ENCODE peak calls at places on chromosomes 12 and 14, in seven cellular contexts. F, U, W, J, X, D and V are unnamed samples.
A peak's percentile ranks its signal among the peaks of the same experiment; 100 is the strongest.

GRCh38 chr12:69254857-69255256 is 15.5 kb downstream of the CPSF6 start:
- DNase-seq in J (no peak), U (no peak), X (no peak), F (no peak), D (no peak), W (no peak), V (no peak)

GRCh38 chr12:119710374-119710773 is 42.4 kb downstream of the PRKAB1 start:
- DNase-seq in W (no peak), F (no peak), D (no peak), U (no peak), X (no peak), J (no peak), V (no peak)

GRCh38 chr14:72736791-72737559 is 156.9 kb downstream of the DPF3 start:
- DNase-seq in J (no peak), W (peak; percentile 15), D (no peak), U (no peak), X (no peak), F (no peak), V (no peak)

GRCh38 chr14:58697266-58697926 is 59.6 kb downstream of the DACT1 start:
- DNase-seq in W (no peak), X (no peak), F (no peak), J (no peak), U (no peak), D (no peak), V (no peak)

GRCh38 chr14:71225108-71225507 is 317.8 kb downstream of the PCNX1 start:
- DNase-seq in J (no peak), F (no peak), U (no peak), W (no peak), D (no peak), X (no peak), V (no peak)

GRCh38 chr12:22631863-22632463 is 7.0 kb downstream of the ETNK1 start:
- DNase-seq in J (no peak), X (no peak), D (no peak), W (no peak), F (no peak), U (no peak), V (no peak)

GRCh38 chr12:69879007-69879960 is 54.3 kb downstream of the MYRFL start:
- DNase-seq in D (peak; percentile 64), J (peak; percentile 82), F (no peak), U (peak; percentile 36), X (peak; percentile 51), W (peak; percentile 86), V (peak; percentile 50)

GRCh38 chr12:52378091-52378490 is 7.4 kb downstream of the KRT84 start:
- DNase-seq in D (no peak), J (no peak), U (no peak), W (no peak), X (no peak), F (no peak), V (no peak)

GRCh38 chr12:48165089-48166031 is 8.0 kb upstream of the ASB8 start:
- DNase-seq in D (no peak), J (no peak), W (no peak), U (no peak), F (peak; percentile 45), X (peak; percentile 44), V (no peak)

GRCh38 chr12:132218915-132219314 is 74.7 kb downstream of the NOC4L start:
- DNase-seq in W (peak; percentile 38), U (no peak), F (no peak), D (no peak), X (peak; percentile 35), J (no peak), V (no peak)

GRCh38 chr12:11779286-11779685 is 129.8 kb downstream of the ETV6 start:
- DNase-seq in D (no peak), U (no peak), X (no peak), F (peak; percentile 62), J (no peak), W (no peak), V (no peak)

GRCh38 chr12:25755681-25756260 is 202.7 kb upstream of the LMNTD1 start:
- DNase-seq in F (no peak), W (no peak), U (no peak), D (no peak), J (no peak), X (no peak), V (no peak)

GRCh38 chr14:68756071-68756481 is 36.8 kb downstream of the ZFP36L1 start:
- DNase-seq in X (no peak), J (no peak), W (no peak), D (no peak), U (no peak), F (no peak), V (no peak)

GRCh38 chr12:30794591-30795409 is 40.0 kb upstream of the CAPRIN2 start:
- DNase-seq in W (peak; percentile 55), F (no peak), X (peak; percentile 67), J (no peak), U (no peak), D (no peak), V (no peak)

GRCh38 chr12:82874935-82875334 is 188.2 kb downstream of the TMTC2 start:
- DNase-seq in J (no peak), U (no peak), X (no peak), F (no peak), D (no peak), W (no peak), V (no peak)

GRCh38 chr12:107760207-107760816 is 625 bp downstream of the PRDM4 start:
- DNase-seq in W (peak; percentile 42), U (peak; percentile 18), J (peak; percentile 11), X (peak; percentile 19), D (peak; percentile 22), F (no peak), V (no peak)

GRCh38 chr12:93379432-93380308 is 1.9 kb downstream of the NUDT4 start:
- DNase-seq in X (no peak), J (no peak), F (no peak), D (no peak), U (no peak), W (no peak), V (no peak)

GRCh38 chr14:50062438-50063039 is 53.8 kb downstream of the VCPKMT start:
- DNase-seq in F (peak; percentile 71), U (no peak), W (peak; percentile 82), X (peak; percentile 88), D (no peak), J (no peak), V (no peak)

GRCh38 chr14:57189070-57189469 is 79.6 kb downstream of the EXOC5 start:
- DNase-seq in F (no peak), D (no peak), W (no peak), J (no peak), U (no peak), X (peak; percentile 3), V (no peak)

GRCh38 chr12:21369141-21369980 is 3.3 kb upstream of the IAPP start:
- DNase-seq in J (no peak), F (no peak), W (no peak), U (no peak), D (no peak), X (no peak), V (no peak)

GRCh38 chr12:105348561-105348960 is 18.1 kb downstream of the C12orf75 start:
- DNase-seq in F (no peak), J (no peak), U (no peak), D (no peak), W (no peak), X (no peak), V (no peak)

GRCh38 chr12:62537544-62537943 is 70.9 kb downstream of the MON2 start:
- DNase-seq in D (no peak), X (no peak), F (no peak), W (peak; percentile 54), U (no peak), J (no peak), V (no peak)

GRCh38 chr14:101561145-101561896 is at the start of gene DIO3:
- DNase-seq in F (no peak), X (no peak), J (peak; percentile 42), U (no peak), D (no peak), W (no peak), V (no peak)
- TF ChIP-seq POLR2A in F (no peak), X (no peak), J (no peak), U (no peak), D (no peak), W (no peak), V (no peak)

DNA sequence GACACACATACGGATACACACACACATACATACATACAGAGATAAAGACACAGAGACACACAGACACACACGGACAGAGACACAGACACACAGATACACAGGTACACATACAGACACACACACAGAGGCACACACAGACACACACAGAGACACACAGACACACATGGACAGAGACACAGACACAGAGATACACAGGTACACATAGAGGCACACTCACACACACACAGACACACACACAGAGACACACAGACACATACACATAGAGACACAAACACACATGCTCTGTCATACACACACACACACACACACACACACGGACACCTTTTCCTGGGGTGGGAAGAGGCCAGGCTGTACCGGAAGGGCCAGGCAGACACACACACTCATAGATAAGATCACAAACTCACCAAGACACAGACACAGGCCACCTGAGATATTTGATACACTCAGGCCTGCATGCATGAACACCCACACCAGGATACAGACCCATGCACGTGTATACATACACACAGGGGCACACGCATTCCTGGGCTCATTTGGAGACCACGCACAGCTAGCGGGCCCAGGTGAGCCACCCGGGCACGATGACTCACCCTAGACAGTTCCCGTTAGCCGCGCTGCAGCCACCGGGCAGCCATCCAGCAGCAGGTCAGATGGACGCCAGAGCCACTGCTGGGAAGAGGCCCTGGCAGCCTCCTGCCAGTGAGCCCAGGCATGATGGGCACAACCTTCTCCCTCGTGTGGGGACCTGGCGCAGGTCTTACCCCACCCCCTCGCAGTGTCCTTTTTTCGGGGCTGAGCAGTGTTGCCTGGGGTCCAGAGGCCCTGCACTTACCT is 1.8 kb upstream of the AHNAK2 start:
- DNase-seq in F (no peak), D (no peak), W (peak; percentile 93), J (no peak), U (no peak), X (no peak), V (no peak)
- TF ChIP-seq POLR2A in F (no peak), D (no peak), W (no peak), J (no peak), U (no peak), X (no peak), V (no peak)

DNA sequence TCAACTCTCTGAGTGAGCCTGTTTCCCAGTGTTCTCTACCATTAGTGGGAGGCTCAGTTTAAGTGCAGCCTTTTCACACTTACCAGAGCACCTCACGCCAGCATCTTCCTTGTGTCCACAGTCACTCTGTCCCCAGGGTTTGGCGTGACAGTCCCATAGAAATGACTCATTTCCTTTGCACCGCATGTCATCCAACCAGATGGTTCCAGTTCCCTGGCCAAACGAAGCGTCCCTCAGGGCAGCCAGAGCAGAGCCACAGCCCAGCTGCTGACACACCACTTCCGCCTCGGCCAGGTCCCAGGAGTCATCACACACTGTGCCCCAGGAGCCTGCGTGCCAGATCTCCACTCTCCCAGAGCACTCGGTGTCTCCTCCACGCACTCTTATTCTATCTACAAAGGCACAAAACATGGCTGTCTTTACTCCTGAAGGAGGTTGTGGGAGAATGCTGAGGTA is 65.4 kb downstream of the ACSM4 start:
- DNase-seq in J (no peak), U (peak; percentile 78), D (peak; percentile 21), X (peak; percentile 66), F (peak; percentile 33), W (no peak), V (no peak)
- TF ChIP-seq POLR2A in J (no peak), U (no peak), D (no peak), X (peak; percentile 82), F (no peak), W (no peak), V (no peak)

DNA sequence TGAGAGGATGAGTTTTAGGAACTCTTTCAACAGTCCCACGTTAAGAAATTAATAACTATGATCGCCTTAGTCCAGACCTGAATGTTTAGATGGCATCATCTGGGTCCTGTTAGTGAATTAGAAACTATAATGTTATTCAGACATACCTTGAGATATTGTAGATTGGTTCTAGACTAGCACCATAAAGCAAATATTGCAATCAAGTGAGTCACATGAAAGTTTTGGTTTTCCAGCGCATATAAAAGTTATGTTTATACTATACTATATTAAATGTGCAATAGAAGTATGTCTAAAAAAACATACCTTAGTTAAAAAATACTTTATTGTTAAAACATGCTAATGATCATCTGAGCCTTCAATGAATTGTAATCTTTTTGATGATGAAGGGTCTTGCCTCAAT is 106.6 kb upstream of the ATP2B1 start:
- DNase-seq in J (no peak), W (no peak), X (no peak), D (no peak), F (no peak), U (no peak), V (no peak)
- TF ChIP-seq POLR2A in J (no peak), W (no peak), X (no peak), D (no peak), F (no peak), U (no peak), V (no peak)